ENCODE peak calls at places on chromosome 17, in four cellular contexts. One of them, this sample, is unnamed.

GRCh38 chr17:70029019-70029767 is 45.8 kb upstream of the KCNJ16 start:
- DNase-seq in ovary: no peak
- DNase-seq in AG04450: no peak
- DNase-seq in AG04449: no peak
- DNase-seq in this sample: no peak

GRCh38 chr17:40810505-40810904 is 10.7 kb upstream of the KRT28 start:
- DNase-seq in AG04450: peak; percentile 7
- DNase-seq in ovary: no peak
- DNase-seq in AG04449: peak; percentile 40
- DNase-seq in this sample: no peak

GRCh38 chr17:33335491-33336173 is 42.5 kb upstream of the ASIC2 start:
- DNase-seq in AG04450: no peak
- DNase-seq in ovary: no peak
- DNase-seq in AG04449: no peak
- DNase-seq in this sample: no peak

GRCh38 chr17:8465381-8466158 is 29.9 kb downstream of the NDEL1 start:
- DNase-seq in AG04449: no peak
- DNase-seq in AG04450: no peak
- DNase-seq in ovary: no peak
- DNase-seq in this sample: no peak

GRCh38 chr17:9522074-9522473 is 53.5 kb downstream of the STX8 start:
- DNase-seq in AG04449: no peak
- DNase-seq in ovary: no peak
- DNase-seq in AG04450: peak; percentile 18
- DNase-seq in this sample: peak; percentile 49

GRCh38 chr17:8911205-8911604 is 43.7 kb upstream of the PIK3R6 start:
- DNase-seq in AG04450: no peak
- DNase-seq in AG04449: no peak
- DNase-seq in ovary: no peak
- DNase-seq in this sample: no peak

GRCh38 chr17:40121886-40122465 is at the start of gene MSL1:
- DNase-seq in AG04449: no peak
- DNase-seq in ovary: peak; percentile 93
- DNase-seq in AG04450: no peak
- DNase-seq in this sample: no peak

GRCh38 chr17:65914784-65915342 is 277.1 kb downstream of the CEP112 start:
- DNase-seq in AG04450: no peak
- DNase-seq in ovary: no peak
- DNase-seq in AG04449: no peak
- DNase-seq in this sample: no peak

GRCh38 chr17:50114849-50115357 is 15.1 kb downstream of the SAMD14 start:
- DNase-seq in AG04450: no peak
- DNase-seq in ovary: no peak
- DNase-seq in AG04449: no peak
- DNase-seq in this sample: no peak

GRCh38 chr17:7882068-7882467 is 6.5 kb upstream of the CHD3 start:
- DNase-seq in ovary: no peak
- DNase-seq in AG04449: no peak
- DNase-seq in AG04450: no peak
- DNase-seq in this sample: no peak

GRCh38 chr17:37176683-37177082 is 199.1 kb upstream of the C17orf78 start:
- DNase-seq in ovary: no peak
- DNase-seq in AG04450: no peak
- DNase-seq in AG04449: no peak
- DNase-seq in this sample: no peak

GRCh38 chr17:12536472-12536871 is 129.2 kb upstream of the MYOCD start:
- DNase-seq in ovary: no peak
- DNase-seq in AG04449: no peak
- DNase-seq in AG04450: no peak
- DNase-seq in this sample: no peak

GRCh38 chr17:15780188-15780587 is 48.1 kb downstream of the TBC1D26 start:
- DNase-seq in ovary: no peak
- DNase-seq in AG04450: no peak
- DNase-seq in AG04449: no peak
- DNase-seq in this sample: no peak

GRCh38 chr17:65290616-65291015 is 153.4 kb downstream of the RGS9 start:
- DNase-seq in AG04449: no peak
- DNase-seq in ovary: no peak
- DNase-seq in AG04450: no peak
- DNase-seq in this sample: no peak

GRCh38 chr17:83125515-83126274 is 46.3 kb downstream of the METRNL start:
- DNase-seq in AG04450: no peak
- DNase-seq in ovary: peak; percentile 26
- DNase-seq in AG04449: no peak
- DNase-seq in this sample: no peak

GRCh38 chr17:15237106-15237425 is 28.1 kb downstream of the PMP22 start:
- DNase-seq in AG04449: no peak
- DNase-seq in ovary: no peak
- DNase-seq in AG04450: no peak
- DNase-seq in this sample: no peak

GRCh38 chr17:62703776-62704380 is 76.4 kb downstream of the MRC2 start:
- DNase-seq in AG04449: no peak
- DNase-seq in AG04450: no peak
- DNase-seq in ovary: peak; percentile 88
- DNase-seq in this sample: no peak

GRCh38 chr17:64180089-64180488 is 50.1 kb upstream of the ERN1 start:
- DNase-seq in ovary: no peak
- DNase-seq in AG04449: no peak
- DNase-seq in AG04450: no peak
- DNase-seq in this sample: no peak

GRCh38 chr17:75001915-75002843 is 10.3 kb upstream of the MRPL58 start:
- DNase-seq in AG04449: no peak
- DNase-seq in AG04450: no peak
- DNase-seq in ovary: no peak
- DNase-seq in this sample: no peak

GRCh38 chr17:46977348-46977747 is 1.7 kb downstream of the RPRML start:
- DNase-seq in ovary: no peak
- DNase-seq in AG04450: no peak
- DNase-seq in AG04449: no peak
- DNase-seq in this sample: no peak

GRCh38 chr17:63477471-63478440 is 895 bp downstream of the ACE start:
- DNase-seq in ovary: no peak
- DNase-seq in AG04449: no peak
- DNase-seq in AG04450: no peak
- DNase-seq in this sample: no peak

GRCh38 chr17:68295086-68295485 is 3.8 kb downstream of the ARSG start:
- DNase-seq in AG04449: no peak
- DNase-seq in ovary: no peak
- DNase-seq in AG04450: no peak
- DNase-seq in this sample: no peak

GRCh38 chr17:27565874-27566672 is 64.9 kb upstream of the LGALS9 start:
- DNase-seq in ovary: peak; percentile 27
- DNase-seq in AG04450: no peak
- DNase-seq in AG04449: no peak
- DNase-seq in this sample: no peak

GRCh38 chr17:35898283-35899070 is 18.3 kb upstream of the CCL5 start:
- DNase-seq in AG04449: no peak
- DNase-seq in ovary: no peak
- DNase-seq in AG04450: no peak
- DNase-seq in this sample: no peak

GRCh38 chr17:77117415-77117814 is 23.4 kb upstream of the SEC14L1 start:
- DNase-seq in AG04450: no peak
- DNase-seq in AG04449: no peak
- DNase-seq in ovary: no peak
- DNase-seq in this sample: no peak

GRCh38 chr17:37107406-37108083 is 158.8 kb downstream of the AATF start:
- DNase-seq in AG04450: no peak
- DNase-seq in AG04449: no peak
- DNase-seq in ovary: peak; percentile 79
- DNase-seq in this sample: peak; percentile 18

GRCh38 chr17:5499790-5500189 is 13.4 kb downstream of the MIS12 start:
- DNase-seq in ovary: peak; percentile 51
- DNase-seq in AG04450: no peak
- DNase-seq in AG04449: no peak
- DNase-seq in this sample: no peak

GRCh38 chr17:12765544-12765943 is 23.8 kb upstream of the ARHGAP44 start:
- DNase-seq in ovary: no peak
- DNase-seq in AG04449: peak; percentile 78
- DNase-seq in AG04450: peak; percentile 78
- DNase-seq in this sample: peak; percentile 72

GRCh38 chr17:76989519-76989918 is 121.3 kb downstream of the MGAT5B start:
- DNase-seq in AG04450: no peak
- DNase-seq in ovary: no peak
- DNase-seq in AG04449: no peak
- DNase-seq in this sample: no peak

GRCh38 chr17:62929320-62929719 is 36.7 kb upstream of the TANC2 start:
- DNase-seq in AG04449: no peak
- DNase-seq in ovary: no peak
- DNase-seq in AG04450: no peak
- DNase-seq in this sample: no peak

GRCh38 chr17:17582372-17582771 is 9.1 kb downstream of the PEMT start:
- DNase-seq in AG04450: no peak
- DNase-seq in AG04449: no peak
- DNase-seq in ovary: no peak
- DNase-seq in this sample: no peak

GRCh38 chr17:7858487-7858832 is 657 bp downstream of the CYB5D1 start:
- DNase-seq in ovary: peak; percentile 73
- DNase-seq in AG04449: no peak
- DNase-seq in AG04450: no peak
- DNase-seq in this sample: no peak

GRCh38 chr17:50909765-50910661 is 43.9 kb upstream of the TOB1 start:
- DNase-seq in ovary: no peak
- DNase-seq in AG04450: no peak
- DNase-seq in AG04449: no peak
- DNase-seq in this sample: no peak

GRCh38 chr17:68592667-68593330 is 8.4 kb downstream of the FAM20A start:
- DNase-seq in ovary: no peak
- DNase-seq in AG04450: no peak
- DNase-seq in AG04449: no peak
- DNase-seq in this sample: no peak

GRCh38 chr17:40794466-40794865 is 5.3 kb downstream of the KRT28 start:
- DNase-seq in ovary: no peak
- DNase-seq in AG04450: no peak
- DNase-seq in AG04449: no peak
- DNase-seq in this sample: no peak

GRCh38 chr17:20914658-20915057 is 128.2 kb downstream of the USP22 start:
- DNase-seq in ovary: no peak
- DNase-seq in AG04449: no peak
- DNase-seq in AG04450: no peak
- DNase-seq in this sample: no peak

GRCh38 chr17:39229274-39229913 is 3.6 kb upstream of the STAC2 start:
- DNase-seq in AG04450: no peak
- DNase-seq in AG04449: no peak
- DNase-seq in ovary: no peak
- DNase-seq in this sample: no peak

GRCh38 chr17:40182606-40183005 is 5.3 kb downstream of the RAPGEFL1 start:
- DNase-seq in AG04449: no peak
- DNase-seq in ovary: no peak
- DNase-seq in AG04450: no peak
- DNase-seq in this sample: no peak

DNA sequence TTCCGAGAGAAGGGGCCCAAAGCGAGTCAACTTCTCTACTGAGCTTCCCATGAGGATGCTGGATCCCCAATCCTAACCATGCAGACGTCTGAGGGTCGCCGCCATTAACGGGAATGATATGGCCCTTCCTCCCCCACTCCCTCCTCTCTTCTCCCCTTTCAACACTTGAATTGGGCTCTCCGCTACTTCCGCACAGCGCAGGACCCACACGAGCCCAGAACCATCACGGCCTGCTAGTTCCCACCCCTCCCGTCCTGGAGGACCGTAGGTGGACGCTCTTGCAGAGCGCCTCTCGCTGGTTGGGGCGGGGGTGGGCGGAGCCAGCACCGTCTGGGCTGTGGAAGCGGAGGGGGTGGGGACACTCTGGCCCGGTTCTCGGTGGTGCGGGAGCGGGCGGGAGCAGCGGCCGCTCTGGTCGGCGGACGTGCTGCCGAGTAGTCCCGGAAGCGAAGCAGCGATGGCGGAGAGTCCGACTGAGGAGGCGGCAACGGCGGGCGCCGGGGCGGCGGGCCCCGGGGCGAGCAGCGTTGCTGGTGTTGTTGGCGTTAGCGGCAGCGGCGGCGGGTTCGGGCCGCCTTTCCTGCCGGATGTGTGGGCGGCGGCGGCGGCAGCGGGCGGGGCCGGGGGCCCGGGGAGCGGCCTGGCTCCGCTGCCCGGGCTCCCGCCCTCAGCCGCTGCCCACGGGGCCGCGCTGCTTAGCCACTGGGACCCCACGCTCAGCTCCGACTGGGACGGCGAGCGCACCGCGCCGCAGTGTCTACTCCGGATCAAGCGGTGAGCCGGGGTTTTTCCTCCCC is at the start of gene UBE2Z:
- DNase-seq in ovary: peak; percentile 95
- DNase-seq in AG04450: peak; percentile 85
- DNase-seq in AG04449: peak; percentile 71
- DNase-seq in this sample: peak; percentile 88
- TF ChIP-seq CTCF in ovary: no peak
- TF ChIP-seq CTCF in AG04450: no peak
- TF ChIP-seq CTCF in AG04449: peak; percentile 15
- TF ChIP-seq CTCF in this sample: no peak

DNA sequence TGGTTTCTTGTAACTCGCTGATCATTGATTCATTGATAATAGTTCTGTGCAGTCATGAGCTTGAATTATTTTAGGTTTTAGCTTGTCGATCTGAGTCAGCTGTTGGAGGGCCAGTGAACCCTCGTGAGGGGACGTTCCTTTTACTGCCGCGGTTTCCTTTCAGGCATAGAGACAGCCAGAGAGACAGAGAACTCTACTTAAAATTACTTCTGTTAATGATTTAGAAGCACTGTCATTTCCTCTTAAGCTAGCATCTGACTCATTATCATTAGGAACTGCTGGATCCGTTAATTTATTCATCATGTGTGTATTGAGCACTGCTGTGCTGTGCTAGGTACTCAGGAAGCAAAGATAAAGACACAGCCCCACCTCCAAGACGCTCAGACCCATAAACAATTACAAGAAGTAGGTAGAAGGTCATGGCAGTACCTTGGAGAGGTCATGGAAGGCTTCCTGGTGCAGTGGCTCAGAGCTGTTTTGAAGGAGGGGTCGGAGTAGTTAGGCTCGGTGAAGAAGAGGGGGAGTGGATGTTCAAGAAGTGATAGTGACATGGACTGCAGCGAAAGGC is 3.2 kb downstream of the PGS1 start:
- DNase-seq in AG04449: no peak
- DNase-seq in AG04450: no peak
- DNase-seq in ovary: no peak
- DNase-seq in this sample: no peak
- H3K4me3 ChIP-seq in AG04449: peak overlapping the region; percentile 35
- H3K4me3 ChIP-seq in AG04450: no peak overlapping the region
- H3K4me3 ChIP-seq in ovary: no peak overlapping the region
- H3K4me3 ChIP-seq in this sample: peak overlapping the region; percentile 7

GRCh38 chr17:53101706-53102105 is 721.0 kb upstream of the KIF2B start:
- DNase-seq in AG04450: no peak
- DNase-seq in AG04449: no peak
- DNase-seq in ovary: no peak
- DNase-seq in this sample: no peak
- TF ChIP-seq CTCF in AG04450: no peak
- TF ChIP-seq CTCF in AG04449: no peak
- TF ChIP-seq CTCF in ovary: no peak
- TF ChIP-seq CTCF in this sample: no peak

DNA sequence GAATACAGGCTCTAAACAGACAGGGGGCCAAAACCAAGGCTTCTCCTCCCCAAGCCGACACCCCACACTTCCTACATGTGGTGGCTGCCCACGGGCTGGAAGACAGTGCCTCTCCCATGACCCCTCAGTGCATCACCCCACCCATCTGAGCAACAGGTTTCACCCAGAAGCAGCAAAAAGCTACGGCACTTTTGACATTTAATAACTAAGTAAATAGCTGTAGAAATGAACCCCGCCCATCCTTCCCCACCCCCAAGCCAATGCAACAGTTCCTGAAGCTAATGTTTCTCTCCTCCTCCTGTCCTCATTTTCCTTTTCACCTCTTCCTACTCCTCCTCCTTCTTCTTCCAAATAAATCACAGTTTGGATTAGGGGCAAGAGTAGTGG is 9.9 kb upstream of the SOX9 start:
- DNase-seq in ovary: no peak
- DNase-seq in AG04450: no peak
- DNase-seq in AG04449: no peak
- DNase-seq in this sample: no peak
- H3K4me3 ChIP-seq in ovary: no peak overlapping the region
- H3K4me3 ChIP-seq in AG04450: no peak overlapping the region
- H3K4me3 ChIP-seq in AG04449: peak overlapping the region; percentile 38
- H3K4me3 ChIP-seq in this sample: no peak overlapping the region